ENCODE peak calls at places on chromosomes 12 and 14, in nine cellular contexts. U is activated gamma-delta T cell treated with Interleukin-2 at 50 U/mL for 16 hours; N is NCI-H1092; O is fibroblast of pulmonary artery; V is activated T-helper 1 cell treated with anti-CD3 and anti-CD28 coated beads, Interleukin-12 subunit alpha, Interleukin-12 subunit beta, Interleukin-2, Interleukin-4 antibody, amounts not matched to agents 30 ng/mL and 10 ng/mL and 1 ng/mL, durations not matched to agents 14 hours and 24 hours and 36 hours; A is ovary; P is NCI-H2081; Z is activated naive CD4-positive, alpha-beta T cell treated with Interleukin-2 at 50 U/mL for 16 hours; F is AG04450. Q is an unnamed sample.

GRCh38 chr12:109387425-109388166 is 39.9 kb downstream of the MYO1H start:
- DNase-seq in A (no peak), P (peak), F (no peak), U (no peak), V (no peak), N (no peak), O (peak), Z (no peak), Q (no peak)

GRCh38 chr14:51157012-51157411 is 62.1 kb upstream of the TRIM9 start:
- DNase-seq in V (no peak), P (peak), N (peak), F (no peak), Z (no peak), A (no peak), O (peak), U (no peak), Q (no peak)

GRCh38 chr12:45762185-45763110 is 32.9 kb downstream of the ARID2 start:
- DNase-seq in O (peak), Z (no peak), N (no peak), V (no peak), F (peak), U (no peak), A (no peak), P (peak), Q (no peak)

GRCh38 chr14:21924479-21924878 is 250.9 kb upstream of the OR4E1 start:
- DNase-seq in A (no peak), P (no peak), U (peak), F (no peak), N (no peak), V (peak), O (no peak), Z (peak), Q (no peak)

GRCh38 chr14:81765654-81766275 is 232.1 kb upstream of the SEL1L start:
- DNase-seq in N (no peak), F (no peak), Z (no peak), V (no peak), U (no peak), P (no peak), A (no peak), O (no peak), Q (no peak)

GRCh38 chr14:73750161-73750901 is 36.1 kb upstream of the PNMA1 start:
- DNase-seq in V (no peak), P (no peak), U (no peak), F (no peak), O (no peak), A (no peak), Z (no peak), N (no peak), Q (no peak)

GRCh38 chr12:27969011-27969900 is 3.3 kb downstream of the PTHLH start:
- DNase-seq in P (no peak), O (no peak), U (no peak), A (no peak), Z (peak), N (no peak), V (no peak), F (no peak), Q (no peak)

GRCh38 chr12:5441497-5442236 is 9.8 kb downstream of the NTF3 start:
- DNase-seq in O (peak), U (no peak), P (no peak), V (no peak), F (peak), A (no peak), N (no peak), Z (no peak), Q (no peak)